ENCODE peak calls at places on chromosomes 6 and 20, in four cellular contexts. One of them, this sample, is unnamed.

GRCh38 chr20:50192364-50193168 is 1.9 kb downstream of the CEBPB start:
- DNase-seq in adrenal gland: peak
- DNase-seq in uterus: peak
- DNase-seq in IMR-90: peak
- DNase-seq in this sample: peak

GRCh38 chr6:101422811-101423210 is 29.3 kb downstream of the GRIK2 start:
- DNase-seq in adrenal gland: no peak
- DNase-seq in IMR-90: peak
- DNase-seq in uterus: no peak
- DNase-seq in this sample: no peak

GRCh38 chr20:41352106-41352505 is 11.5 kb downstream of the LPIN3 start:
- DNase-seq in adrenal gland: no peak
- DNase-seq in IMR-90: no peak
- DNase-seq in uterus: no peak
- DNase-seq in this sample: no peak

GRCh38 chr6:36769676-36770499 is 69.4 kb downstream of the CPNE5 start:
- DNase-seq in uterus: no peak
- DNase-seq in adrenal gland: no peak
- DNase-seq in IMR-90: peak
- DNase-seq in this sample: no peak

GRCh38 chr6:131561925-131562707 is 10.9 kb upstream of the ARG1 start:
- DNase-seq in IMR-90: no peak
- DNase-seq in adrenal gland: no peak
- DNase-seq in uterus: no peak
- DNase-seq in this sample: no peak

GRCh38 chr20:16674243-16674642 is 55.6 kb upstream of the SNRPB2 start:
- DNase-seq in IMR-90: no peak
- DNase-seq in uterus: no peak
- DNase-seq in adrenal gland: no peak
- DNase-seq in this sample: no peak

GRCh38 chr6:31401403-31401802 is 2.0 kb upstream of the MICA start:
- DNase-seq in IMR-90: peak
- DNase-seq in adrenal gland: peak
- DNase-seq in uterus: peak
- DNase-seq in this sample: peak

GRCh38 chr6:44086931-44087574 is 40.2 kb downstream of the MRPL14 start:
- DNase-seq in adrenal gland: peak
- DNase-seq in IMR-90: no peak
- DNase-seq in uterus: no peak
- DNase-seq in this sample: no peak

GRCh38 chr20:20729563-20729962 is 17.1 kb upstream of the RALGAPA2 start:
- DNase-seq in adrenal gland: no peak
- DNase-seq in uterus: no peak
- DNase-seq in IMR-90: no peak
- DNase-seq in this sample: no peak

GRCh38 chr6:17397764-17398194 is 4.4 kb downstream of the CAP2 start:
- DNase-seq in uterus: no peak
- DNase-seq in IMR-90: no peak
- DNase-seq in adrenal gland: no peak
- DNase-seq in this sample: no peak

GRCh38 chr20:9051508-9051907 is 17.4 kb upstream of the PLCB4 start:
- DNase-seq in adrenal gland: peak
- DNase-seq in uterus: no peak
- DNase-seq in IMR-90: peak
- DNase-seq in this sample: no peak

GRCh38 chr6:25178336-25178735 is 100.8 kb upstream of the CARMIL1 start:
- DNase-seq in IMR-90: no peak
- DNase-seq in adrenal gland: no peak
- DNase-seq in uterus: no peak
- DNase-seq in this sample: no peak

GRCh38 chr6:13695217-13695616 is 16.4 kb downstream of the RANBP9 start:
- DNase-seq in IMR-90: peak
- DNase-seq in uterus: no peak
- DNase-seq in adrenal gland: no peak
- DNase-seq in this sample: no peak

GRCh38 chr20:1777476-1777820 is 117.8 kb upstream of the SIRPA start:
- DNase-seq in IMR-90: no peak
- DNase-seq in uterus: no peak
- DNase-seq in adrenal gland: no peak
- DNase-seq in this sample: no peak

GRCh38 chr6:134830194-134830593 is 119.7 kb downstream of the ALDH8A1 start:
- DNase-seq in IMR-90: no peak
- DNase-seq in uterus: no peak
- DNase-seq in adrenal gland: no peak
- DNase-seq in this sample: no peak

GRCh38 chr20:51162015-51162414 is 139.1 kb upstream of the KCNG1 start:
- DNase-seq in IMR-90: no peak
- DNase-seq in adrenal gland: no peak
- DNase-seq in uterus: no peak
- DNase-seq in this sample: no peak

DNA sequence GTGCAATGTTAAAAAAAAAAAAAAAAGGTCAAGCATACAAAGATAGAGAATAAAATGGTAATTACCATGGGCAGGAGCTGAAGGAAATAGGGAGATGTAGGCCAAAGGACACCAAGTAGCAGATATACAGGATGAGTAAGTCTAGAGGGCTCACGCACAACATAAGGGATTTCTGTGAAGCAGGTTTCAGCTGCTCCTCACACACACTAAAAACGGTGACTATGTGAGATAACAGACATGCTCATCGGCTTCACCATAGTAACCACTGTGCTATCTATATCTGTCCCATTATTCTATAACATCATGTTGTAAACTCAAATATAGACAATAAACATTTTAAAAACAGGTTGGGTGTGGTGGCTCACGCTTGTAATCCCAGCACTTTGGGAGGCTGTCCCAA is 11.6 kb downstream of the SNHG17 start:
- DNase-seq in IMR-90: no peak
- DNase-seq in uterus: no peak
- DNase-seq in adrenal gland: no peak
- DNase-seq in this sample: no peak
- TF ChIP-seq POLR2A in IMR-90: no peak
- TF ChIP-seq POLR2A in uterus: no peak
- TF ChIP-seq POLR2A in adrenal gland: no peak
- TF ChIP-seq POLR2A in this sample: no peak

GRCh38 chr20:38962044-38962897 is at the start of gene DHX35:
- DNase-seq in IMR-90: peak
- DNase-seq in uterus: peak
- DNase-seq in adrenal gland: peak
- DNase-seq in this sample: peak
- TF ChIP-seq POLR2A in IMR-90: peak
- TF ChIP-seq POLR2A in uterus: no peak
- TF ChIP-seq POLR2A in adrenal gland: peak
- TF ChIP-seq POLR2A in this sample: peak

DNA sequence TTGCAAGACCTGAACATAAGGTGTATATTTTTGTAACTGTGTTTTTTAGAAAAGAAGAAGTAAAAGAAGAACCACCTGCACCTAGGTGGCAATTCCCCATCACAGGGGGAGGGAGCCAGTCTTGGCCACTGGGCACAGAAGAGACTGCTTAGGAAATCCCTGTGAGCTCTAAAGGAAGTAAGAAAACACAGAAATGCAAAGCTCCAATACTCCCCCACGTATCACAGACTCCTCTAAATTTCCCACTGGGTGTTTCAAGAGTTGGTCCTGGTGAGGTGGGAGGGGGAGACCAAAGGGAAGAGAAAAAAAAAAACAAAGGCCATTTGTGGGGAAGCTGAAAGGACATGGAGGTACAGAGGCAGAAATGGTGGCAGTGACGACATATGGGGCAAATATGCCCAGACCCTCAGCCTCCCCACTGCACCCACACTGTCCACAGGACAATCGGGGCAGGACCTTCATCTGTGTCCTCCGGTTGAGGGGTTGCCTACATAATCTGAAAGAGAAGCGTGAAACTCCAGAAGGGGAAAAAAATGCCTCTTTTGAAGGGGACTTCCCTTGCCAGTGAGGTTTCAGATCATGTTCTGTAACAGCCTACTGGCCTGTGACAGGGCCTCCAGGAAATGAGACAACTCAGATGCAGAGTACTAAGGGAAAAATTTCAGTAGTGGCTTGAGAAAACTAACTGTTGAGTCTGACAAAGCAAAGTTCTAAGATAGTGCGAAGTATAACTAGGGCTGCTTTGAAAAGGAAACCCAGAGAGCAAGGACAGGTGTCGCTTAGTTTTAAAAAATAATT is 226.2 kb upstream of the MARCKS start:
- DNase-seq in adrenal gland: peak
- DNase-seq in IMR-90: peak
- DNase-seq in uterus: no peak
- DNase-seq in this sample: no peak
- TF ChIP-seq POLR2A in adrenal gland: no peak
- TF ChIP-seq POLR2A in IMR-90: no peak
- TF ChIP-seq POLR2A in uterus: no peak
- TF ChIP-seq POLR2A in this sample: no peak

GRCh38 chr20:36604952-36605308 is 649 bp upstream of the RAB5IF start:
- DNase-seq in uterus: peak
- DNase-seq in adrenal gland: peak
- DNase-seq in IMR-90: no peak
- DNase-seq in this sample: peak

GRCh38 chr20:36611625-36612024 is 6.0 kb downstream of the RAB5IF start:
- DNase-seq in adrenal gland: no peak
- DNase-seq in uterus: no peak
- DNase-seq in IMR-90: no peak
- DNase-seq in this sample: no peak

GRCh38 chr20:36606171-36607116 is 865 bp downstream of the RAB5IF start:
- DNase-seq in adrenal gland: peak
- DNase-seq in uterus: no peak
- DNase-seq in IMR-90: peak
- DNase-seq in this sample: no peak

GRCh38 chr20:36605309-36606170 is at the start of gene RAB5IF:
- DNase-seq in IMR-90: peak
- DNase-seq in uterus: peak
- DNase-seq in adrenal gland: peak
- DNase-seq in this sample: peak

DNA sequence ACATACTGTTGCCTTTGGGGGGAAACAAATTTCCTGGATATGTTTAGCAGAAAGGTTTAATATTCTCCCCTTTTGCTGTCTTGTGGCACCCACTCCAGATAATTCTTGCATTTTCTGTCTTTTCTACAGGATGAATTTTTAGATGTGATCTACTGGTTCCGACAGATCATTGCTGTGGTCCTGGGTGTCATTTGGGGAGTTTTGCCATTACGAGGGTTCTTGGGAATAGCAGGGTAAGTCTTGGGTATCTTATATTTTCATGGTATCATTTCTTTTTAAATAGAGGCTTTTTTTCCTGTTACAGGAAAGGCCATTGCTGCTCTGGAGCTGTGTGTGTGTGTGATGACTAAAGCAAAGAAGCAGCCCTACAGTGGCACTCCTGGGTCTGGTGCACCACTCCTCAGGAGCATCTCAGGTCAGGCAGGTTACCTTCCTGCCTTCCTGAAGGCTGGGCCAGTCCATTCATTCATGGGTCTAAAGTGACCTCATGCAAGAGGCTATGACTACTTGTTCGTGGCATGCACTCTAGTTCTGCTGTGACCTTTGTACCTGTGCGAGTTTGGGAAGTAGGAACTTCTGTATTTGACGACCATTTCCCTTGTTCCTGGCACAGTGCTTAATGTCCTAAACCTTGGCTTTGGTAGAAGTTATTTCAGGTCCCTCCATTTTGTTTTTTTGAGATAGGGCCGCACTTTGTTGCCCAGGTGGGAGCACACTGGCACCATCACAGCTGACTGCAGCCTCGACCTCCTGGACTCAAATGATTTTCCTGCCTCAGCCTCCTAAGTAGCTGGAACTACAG is 2.2 kb downstream of the RAB5IF start:
- DNase-seq in IMR-90: no peak
- DNase-seq in adrenal gland: no peak
- DNase-seq in uterus: no peak
- DNase-seq in this sample: no peak
- TF ChIP-seq POLR2A in IMR-90: no peak
- TF ChIP-seq POLR2A in adrenal gland: no peak
- TF ChIP-seq POLR2A in uterus: no peak
- TF ChIP-seq POLR2A in this sample: no peak

GRCh38 chr6:63582579-63583231 is 10.4 kb downstream of the LOC128125822 start:
- DNase-seq in adrenal gland: no peak
- DNase-seq in IMR-90: no peak
- DNase-seq in uterus: no peak
- DNase-seq in this sample: no peak
- TF ChIP-seq POLR2A in adrenal gland: no peak
- TF ChIP-seq POLR2A in IMR-90: peak
- TF ChIP-seq POLR2A in uterus: no peak
- TF ChIP-seq POLR2A in this sample: no peak

GRCh38 chr20:37986873-37987601 is 46.2 kb downstream of the TTI1 start:
- DNase-seq in uterus: peak
- DNase-seq in IMR-90: peak
- DNase-seq in adrenal gland: peak
- DNase-seq in this sample: no peak
- TF ChIP-seq POLR2A in uterus: no peak
- TF ChIP-seq POLR2A in IMR-90: no peak
- TF ChIP-seq POLR2A in adrenal gland: no peak
- TF ChIP-seq POLR2A in this sample: no peak

DNA sequence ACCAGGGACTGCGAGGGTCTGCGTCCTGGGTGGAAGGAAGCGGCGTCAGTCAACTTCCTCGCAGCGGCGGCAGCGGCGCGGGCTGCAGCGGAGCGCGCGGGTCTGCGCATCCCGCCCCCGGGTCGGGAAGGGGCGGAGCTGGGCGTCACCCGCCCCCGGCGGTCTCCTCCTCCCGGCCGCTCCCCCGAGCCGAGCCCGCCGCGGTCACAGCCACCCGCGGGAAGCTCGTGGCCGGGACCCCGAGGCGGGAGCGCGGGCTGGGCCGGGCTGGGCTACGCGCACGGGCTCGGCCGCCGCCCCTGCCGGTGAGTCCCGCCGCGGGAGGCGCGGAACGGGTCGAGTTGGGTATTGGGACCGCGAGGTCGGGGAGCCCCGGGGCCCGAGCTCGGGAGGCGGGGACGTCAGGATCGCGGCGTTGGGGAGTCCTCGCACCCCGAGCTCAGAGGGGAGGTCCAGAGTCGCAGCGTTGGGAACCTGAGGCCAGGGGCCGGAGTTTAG is at the start of gene PAQR8:
- DNase-seq in adrenal gland: peak
- DNase-seq in IMR-90: peak
- DNase-seq in uterus: peak
- DNase-seq in this sample: peak
- TF ChIP-seq POLR2A in adrenal gland: peak
- TF ChIP-seq POLR2A in IMR-90: no peak
- TF ChIP-seq POLR2A in uterus: peak
- TF ChIP-seq POLR2A in this sample: peak

This sample was measured in sigmoid colon.